ENCODE peak calls at places on chromosomes 2 and 18, in five cellular contexts. J is colonic mucosa, Q is GM12864, X is A549, O is GM12865. M is an unnamed sample.

GRCh38 chr18:706438-706837 is 6.0 kb downstream of the ENOSF1 start:
- DNase-seq in J (peak), X (no peak), Q (no peak), O (no peak), M (no peak)

GRCh38 chr2:85323351-85323987 is 4.3 kb downstream of the TGOLN2 start:
- DNase-seq in Q (no peak), X (no peak), J (no peak), O (no peak), M (no peak)

GRCh38 chr2:241339839-241340471 is 16.1 kb upstream of the FARP2 start:
- DNase-seq in X (no peak), Q (no peak), O (no peak), J (no peak), M (no peak)

GRCh38 chr2:239008004-239008403 is 160.1 kb downstream of the TWIST2 start:
- DNase-seq in O (no peak), Q (no peak), J (no peak), X (no peak), M (no peak)

GRCh38 chr2:130825231-130825971 is 11.3 kb upstream of the ARHGEF4 start:
- DNase-seq in Q (no peak), O (no peak), X (no peak), J (no peak), M (no peak)

GRCh38 chr2:205689837-205690236 is 7.5 kb downstream of the NRP2 start:
- DNase-seq in X (no peak), O (no peak), Q (no peak), J (no peak), M (no peak)

GRCh38 chr18:8799593-8799992 is 94.2 kb downstream of the MTCL1 start:
- DNase-seq in O (no peak), Q (no peak), X (no peak), J (no peak), M (no peak)

GRCh38 chr2:51789908-51790307 is 758.0 kb upstream of the NRXN1 start:
- DNase-seq in J (no peak), O (no peak), X (no peak), Q (no peak), M (no peak)

GRCh38 chr18:76592981-76593381 is 97.9 kb upstream of the ZNF516 start:
- DNase-seq in Q (no peak), J (no peak), O (no peak), X (no peak), M (no peak)

GRCh38 chr18:41579185-41579584 is 375.8 kb upstream of the PIK3C3 start:
- DNase-seq in O (no peak), Q (no peak), J (no peak), X (no peak), M (no peak)

GRCh38 chr2:119142822-119143221 is 15.7 kb downstream of the C1QL2 start:
- DNase-seq in O (no peak), X (no peak), Q (no peak), J (no peak), M (no peak)

GRCh38 chr2:129849559-129850160 is 129.8 kb upstream of the RAB6C start:
- DNase-seq in Q (peak), X (peak), O (peak), J (no peak), M (peak)

GRCh38 chr2:74002515-74003391 is 18.0 kb downstream of the TET3 start:
- DNase-seq in J (peak), O (peak), Q (no peak), X (peak), M (peak)

GRCh38 chr2:171514908-171515582 is 7.2 kb upstream of the CYBRD1 start:
- DNase-seq in X (no peak), J (no peak), Q (no peak), O (no peak), M (no peak)

GRCh38 chr2:233481368-233482142 is 85.0 kb downstream of the USP40 start:
- DNase-seq in Q (no peak), J (no peak), O (no peak), X (no peak), M (peak)

GRCh38 chr2:96403481-96403880 is 67.9 kb downstream of the NCAPH start:
- DNase-seq in Q (no peak), O (no peak), X (no peak), J (no peak), M (no peak)

GRCh38 chr2:75202359-75202758 is 3.0 kb upstream of the TACR1 start:
- DNase-seq in O (no peak), X (no peak), Q (no peak), J (no peak), M (no peak)
- TF ChIP-seq CTCF in O (no peak), X (no peak), Q (no peak), J (no peak), M (no peak)

DNA sequence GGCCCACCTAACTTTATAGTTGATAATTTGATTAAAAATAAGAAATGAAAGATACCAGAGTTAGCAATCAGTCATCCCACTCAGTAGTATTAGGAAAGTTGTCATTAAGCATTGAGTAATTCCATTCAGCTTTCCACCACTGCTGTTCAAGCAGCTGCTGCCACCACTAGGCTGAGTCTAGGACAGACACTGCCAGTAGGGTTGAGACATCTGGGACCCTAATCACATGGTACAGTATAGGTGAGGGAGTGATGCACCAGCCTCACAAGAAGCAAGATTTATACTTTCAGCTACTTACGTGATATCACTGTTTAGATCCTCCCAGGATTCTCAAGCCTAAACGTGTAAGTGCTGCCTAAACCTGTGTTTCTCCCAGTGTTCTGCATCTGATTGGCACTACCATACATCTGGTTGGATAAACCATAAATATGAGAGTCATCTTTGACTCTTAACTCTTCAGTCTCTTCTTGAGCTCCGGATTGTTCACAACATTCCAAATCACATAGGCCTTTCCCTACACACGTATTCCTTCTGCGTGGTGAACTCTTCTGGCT is 3.2 kb downstream of the UBXN4 start:
- DNase-seq in Q (peak), O (peak), X (peak), J (no peak), M (peak)
- TF ChIP-seq CTCF in Q (peak), O (no peak), X (peak), J (no peak), M (peak)

DNA sequence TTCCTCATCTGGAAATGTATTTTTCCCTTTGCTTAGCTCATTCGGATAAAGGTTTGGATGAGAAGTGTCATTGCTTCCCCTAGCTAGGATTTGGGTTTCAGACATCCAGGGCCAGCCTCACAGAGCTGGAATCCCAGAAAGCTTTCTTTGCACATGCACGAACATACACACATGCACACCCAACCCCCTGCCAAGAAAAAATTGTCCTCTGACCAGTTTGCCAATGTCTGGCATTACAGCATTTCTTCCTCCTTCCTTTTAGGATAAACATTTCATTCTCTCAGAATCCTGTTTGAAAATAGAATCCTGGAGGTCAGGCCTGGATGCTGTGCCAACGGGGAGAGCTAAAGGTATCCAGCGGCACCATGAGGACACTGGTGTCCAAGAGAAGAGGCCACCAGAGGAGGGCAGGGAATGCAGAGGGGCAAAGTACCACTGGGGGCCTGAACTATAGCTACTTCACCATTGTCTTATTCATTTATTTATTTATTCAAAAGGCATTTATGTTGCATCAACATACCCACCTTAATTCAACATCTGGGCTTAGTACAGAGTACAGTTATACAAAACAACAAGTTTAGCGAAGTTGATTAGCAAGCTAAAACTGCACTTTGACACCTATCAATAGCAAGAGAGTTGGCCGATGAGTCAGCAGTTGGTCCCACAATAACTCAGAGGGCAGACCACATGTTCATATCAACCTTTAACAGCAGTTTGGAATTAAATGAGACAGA is 97.9 kb upstream of the ATL2 start:
- DNase-seq in J (no peak), O (peak), X (no peak), Q (no peak), M (peak)
- TF ChIP-seq CTCF in J (no peak), O (no peak), X (no peak), Q (no peak), M (no peak)

GRCh38 chr2:152637251-152637650 is 80.0 kb downstream of the PRPF40A start:
- DNase-seq in O (no peak), J (no peak), Q (no peak), X (no peak), M (no peak)
- TF ChIP-seq CTCF in O (no peak), J (no peak), Q (no peak), X (no peak), M (no peak)